ENCODE peak calls at places on chromosomes 2 and 18, in six cellular contexts. One of them, this sample, is unnamed.
A peak's percentile ranks its signal among the peaks of the same experiment; 100 is the strongest.

GRCh38 chr2:218406949-218407703 is 7.5 kb downstream of the CTDSP1 start:
- DNase-seq in IMR-90: peak; percentile 37
- DNase-seq in fibroblast of pulmonary artery: peak; percentile 56
- DNase-seq in AG04450: no peak
- DNase-seq in AG09309: no peak
- DNase-seq in MCF 10A: peak; percentile 73
- DNase-seq in this sample: no peak

GRCh38 chr2:231383701-231384435 is 11.6 kb upstream of the B3GNT7 start:
- DNase-seq in IMR-90: no peak
- DNase-seq in AG09309: no peak
- DNase-seq in AG04450: no peak
- DNase-seq in fibroblast of pulmonary artery: no peak
- DNase-seq in MCF 10A: no peak
- DNase-seq in this sample: no peak

GRCh38 chr18:22170421-22171262 is 1.3 kb downstream of the GATA6 start:
- DNase-seq in MCF 10A: peak; percentile 63
- DNase-seq in AG04450: peak; percentile 24
- DNase-seq in IMR-90: peak; percentile 75
- DNase-seq in fibroblast of pulmonary artery: peak; percentile 77
- DNase-seq in AG09309: no peak
- DNase-seq in this sample: no peak

GRCh38 chr2:192162392-192163042 is 32.2 kb downstream of the TMEFF2 start:
- DNase-seq in AG04450: peak; percentile 58
- DNase-seq in IMR-90: peak; percentile 74
- DNase-seq in fibroblast of pulmonary artery: peak; percentile 86
- DNase-seq in AG09309: peak; percentile 41
- DNase-seq in MCF 10A: peak; percentile 76
- DNase-seq in this sample: no peak

GRCh38 chr2:126655066-126655465 is 892 bp upstream of the GYPC start:
- DNase-seq in AG04450: no peak
- DNase-seq in AG09309: no peak
- DNase-seq in fibroblast of pulmonary artery: peak; percentile 21
- DNase-seq in MCF 10A: no peak
- DNase-seq in IMR-90: peak; percentile 20
- DNase-seq in this sample: no peak

GRCh38 chr2:240293865-240294461 is 141.5 kb upstream of the GPC1 start:
- DNase-seq in AG04450: no peak
- DNase-seq in IMR-90: peak; percentile 6
- DNase-seq in fibroblast of pulmonary artery: no peak
- DNase-seq in MCF 10A: no peak
- DNase-seq in AG09309: no peak
- DNase-seq in this sample: no peak

GRCh38 chr18:10530852-10531251 is 5.0 kb downstream of the NAPG start:
- DNase-seq in AG09309: no peak
- DNase-seq in MCF 10A: peak; percentile 72
- DNase-seq in IMR-90: no peak
- DNase-seq in fibroblast of pulmonary artery: no peak
- DNase-seq in AG04450: no peak
- DNase-seq in this sample: no peak

GRCh38 chr18:75810481-75810880 is 383.0 kb upstream of the SMIM21 start:
- DNase-seq in IMR-90: no peak
- DNase-seq in MCF 10A: no peak
- DNase-seq in fibroblast of pulmonary artery: no peak
- DNase-seq in AG09309: no peak
- DNase-seq in AG04450: no peak
- DNase-seq in this sample: no peak

GRCh38 chr2:180505203-180505602 is 475.2 kb upstream of the UBE2E3 start:
- DNase-seq in IMR-90: peak; percentile 70
- DNase-seq in fibroblast of pulmonary artery: no peak
- DNase-seq in AG04450: no peak
- DNase-seq in MCF 10A: peak; percentile 7
- DNase-seq in AG09309: no peak
- DNase-seq in this sample: no peak

GRCh38 chr2:9179572-9180201 is 26.9 kb upstream of the ASAP2 start:
- DNase-seq in fibroblast of pulmonary artery: peak; percentile 94
- DNase-seq in IMR-90: peak; percentile 90
- DNase-seq in AG04450: peak; percentile 32
- DNase-seq in MCF 10A: peak; percentile 94
- DNase-seq in AG09309: peak; percentile 81
- DNase-seq in this sample: no peak

GRCh38 chr2:172969609-172970008 is 106.0 kb upstream of the MAP3K20 start:
- DNase-seq in AG04450: no peak
- DNase-seq in MCF 10A: peak; percentile 43
- DNase-seq in IMR-90: peak; percentile 29
- DNase-seq in fibroblast of pulmonary artery: peak; percentile 62
- DNase-seq in AG09309: no peak
- DNase-seq in this sample: no peak

GRCh38 chr2:185857676-185858075 is 119.1 kb downstream of the FSIP2 start:
- DNase-seq in IMR-90: no peak
- DNase-seq in MCF 10A: peak; percentile 2
- DNase-seq in fibroblast of pulmonary artery: no peak
- DNase-seq in AG04450: no peak
- DNase-seq in AG09309: no peak
- DNase-seq in this sample: no peak

GRCh38 chr2:196166876-196167275 is 4.5 kb downstream of the STK17B start:
- DNase-seq in MCF 10A: peak; percentile 63
- DNase-seq in AG09309: no peak
- DNase-seq in AG04450: peak; percentile 51
- DNase-seq in fibroblast of pulmonary artery: peak; percentile 66
- DNase-seq in IMR-90: peak; percentile 87
- DNase-seq in this sample: no peak

GRCh38 chr18:7480853-7481252 is 86.3 kb upstream of the PTPRM start:
- DNase-seq in AG09309: no peak
- DNase-seq in fibroblast of pulmonary artery: no peak
- DNase-seq in IMR-90: no peak
- DNase-seq in MCF 10A: no peak
- DNase-seq in AG04450: no peak
- DNase-seq in this sample: no peak

GRCh38 chr2:16308816-16309215 is 356.8 kb downstream of the CYRIA start:
- DNase-seq in AG09309: no peak
- DNase-seq in fibroblast of pulmonary artery: no peak
- DNase-seq in MCF 10A: no peak
- DNase-seq in IMR-90: no peak
- DNase-seq in AG04450: no peak
- DNase-seq in this sample: no peak

GRCh38 chr18:69636529-69637301 is 236.0 kb downstream of the DOK6 start:
- DNase-seq in fibroblast of pulmonary artery: no peak
- DNase-seq in MCF 10A: no peak
- DNase-seq in AG04450: no peak
- DNase-seq in IMR-90: no peak
- DNase-seq in AG09309: no peak
- DNase-seq in this sample: no peak

GRCh38 chr18:46642561-46642960 is 14.5 kb downstream of the LOXHD1 start:
- DNase-seq in IMR-90: no peak
- DNase-seq in MCF 10A: no peak
- DNase-seq in AG04450: no peak
- DNase-seq in fibroblast of pulmonary artery: no peak
- DNase-seq in AG09309: no peak
- DNase-seq in this sample: no peak

GRCh38 chr18:46636040-46636630 is 20.9 kb downstream of the LOXHD1 start:
- DNase-seq in AG04450: no peak
- DNase-seq in IMR-90: no peak
- DNase-seq in AG09309: no peak
- DNase-seq in MCF 10A: no peak
- DNase-seq in fibroblast of pulmonary artery: no peak
- DNase-seq in this sample: no peak

GRCh38 chr18:46646468-46646867 is 10.6 kb downstream of the LOXHD1 start:
- DNase-seq in MCF 10A: no peak
- DNase-seq in fibroblast of pulmonary artery: no peak
- DNase-seq in AG04450: no peak
- DNase-seq in IMR-90: no peak
- DNase-seq in AG09309: no peak
- DNase-seq in this sample: no peak

GRCh38 chr18:46639386-46639785 is 17.6 kb downstream of the LOXHD1 start:
- DNase-seq in AG09309: no peak
- DNase-seq in IMR-90: no peak
- DNase-seq in fibroblast of pulmonary artery: no peak
- DNase-seq in AG04450: no peak
- DNase-seq in MCF 10A: no peak
- DNase-seq in this sample: no peak

DNA sequence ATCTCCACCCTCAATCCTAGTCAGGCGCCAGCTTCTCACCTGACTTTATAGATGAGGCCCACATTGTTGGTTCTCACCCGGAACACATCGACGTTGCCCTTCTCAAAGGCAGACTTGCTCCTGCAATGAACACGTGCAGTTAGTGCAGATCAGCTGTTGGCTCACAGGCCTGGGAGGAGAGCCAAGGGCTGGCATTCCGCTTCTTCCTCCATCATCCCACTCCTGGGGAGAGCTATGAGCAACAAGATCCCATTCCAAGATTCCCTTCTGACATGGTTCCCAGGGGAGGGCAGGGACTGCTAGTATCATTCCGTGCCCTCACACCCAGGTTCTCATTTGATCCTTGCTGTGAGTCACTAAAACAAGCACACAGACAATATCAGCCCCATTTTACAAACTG is 15.1 kb downstream of the LOXHD1 start:
- DNase-seq in IMR-90: no peak
- DNase-seq in AG09309: no peak
- DNase-seq in fibroblast of pulmonary artery: no peak
- DNase-seq in MCF 10A: peak; percentile 60
- DNase-seq in AG04450: no peak
- DNase-seq in this sample: no peak
- TF ChIP-seq CTCF in IMR-90: no peak
- TF ChIP-seq CTCF in AG09309: no peak
- TF ChIP-seq CTCF in fibroblast of pulmonary artery: no peak
- TF ChIP-seq CTCF in MCF 10A: no peak
- TF ChIP-seq CTCF in AG04450: no peak
- TF ChIP-seq CTCF in this sample: no peak

GRCh38 chr2:84865181-84865783 is 15.6 kb downstream of the TRABD2A start:
- DNase-seq in AG09309: no peak
- DNase-seq in AG04450: no peak
- DNase-seq in MCF 10A: peak; percentile 47
- DNase-seq in IMR-90: peak; percentile 43
- DNase-seq in fibroblast of pulmonary artery: peak; percentile 55
- DNase-seq in this sample: no peak
- TF ChIP-seq CTCF in AG09309: no peak
- TF ChIP-seq CTCF in AG04450: peak; percentile 15
- TF ChIP-seq CTCF in MCF 10A: peak; percentile 49
- TF ChIP-seq CTCF in IMR-90: peak; percentile 43
- TF ChIP-seq CTCF in fibroblast of pulmonary artery: peak; percentile 36
- TF ChIP-seq CTCF in this sample: peak; percentile 76

DNA sequence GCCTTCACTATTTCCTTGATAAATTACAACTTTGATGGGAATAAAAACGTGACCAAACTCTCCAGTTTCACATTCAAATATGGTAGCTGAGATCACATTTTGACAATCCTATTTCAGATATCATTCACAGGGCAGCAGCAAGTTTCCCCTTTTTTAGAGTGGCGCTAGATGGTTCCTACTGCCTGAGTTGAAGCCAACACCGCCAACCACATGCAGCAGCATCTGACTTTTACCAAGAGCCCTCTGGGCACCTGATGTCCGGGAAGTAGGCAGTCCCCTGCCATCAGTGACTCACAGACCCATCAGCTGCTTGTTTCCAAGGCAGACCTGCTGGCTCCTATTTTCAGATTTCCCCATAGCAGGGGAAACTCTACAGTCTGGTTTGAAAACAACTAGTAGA is 4.0 kb upstream of the MREG start:
- DNase-seq in AG09309: no peak
- DNase-seq in MCF 10A: peak; percentile 91
- DNase-seq in AG04450: no peak
- DNase-seq in fibroblast of pulmonary artery: no peak
- DNase-seq in IMR-90: peak; percentile 33
- DNase-seq in this sample: no peak
- TF ChIP-seq CTCF in AG09309: no peak
- TF ChIP-seq CTCF in MCF 10A: no peak
- TF ChIP-seq CTCF in AG04450: no peak
- TF ChIP-seq CTCF in fibroblast of pulmonary artery: no peak
- TF ChIP-seq CTCF in IMR-90: no peak
- TF ChIP-seq CTCF in this sample: no peak

DNA sequence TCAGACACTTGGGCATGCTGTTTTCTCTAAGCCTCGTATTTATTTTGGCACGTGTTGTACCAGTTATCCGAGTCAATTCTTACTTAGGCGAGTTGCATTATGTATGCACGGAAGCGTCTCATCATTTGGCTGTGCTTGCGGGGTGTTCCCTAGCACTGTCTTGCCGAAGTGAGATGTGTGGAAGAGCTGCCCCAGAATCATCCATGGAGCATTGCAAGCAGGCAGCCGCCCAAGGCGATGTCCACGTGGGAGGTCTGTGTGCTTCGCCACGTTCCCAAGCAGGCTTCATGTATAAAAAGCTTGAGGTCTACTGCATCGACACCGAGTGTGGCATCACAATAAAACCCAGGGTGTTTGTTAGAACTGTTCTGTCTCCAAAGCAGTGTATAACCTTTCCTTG is 849.8 kb downstream of the DCDC2C start:
- DNase-seq in MCF 10A: no peak
- DNase-seq in fibroblast of pulmonary artery: no peak
- DNase-seq in AG09309: no peak
- DNase-seq in IMR-90: no peak
- DNase-seq in AG04450: no peak
- DNase-seq in this sample: no peak
- TF ChIP-seq CTCF in MCF 10A: no peak
- TF ChIP-seq CTCF in fibroblast of pulmonary artery: no peak
- TF ChIP-seq CTCF in AG09309: no peak
- TF ChIP-seq CTCF in IMR-90: no peak
- TF ChIP-seq CTCF in AG04450: no peak
- TF ChIP-seq CTCF in this sample: no peak

This sample was measured in chondrocyte.